ENCODE peak calls at places on chromosomes 13 and 19, in ten cellular contexts. A, T, B, Y, G, J, S, O, H and W are unnamed samples.

GRCh38 chr19:46753420-46754155 is 7.3 kb upstream of the STRN4 start:
- DNase-seq in O (no peak), A (no peak), H (no peak), G (no peak), B (peak), T (no peak), J (peak), Y (peak), S (no peak), W (peak)

GRCh38 chr19:16379521-16380313 is 55.1 kb downstream of the KLF2 start:
- DNase-seq in J (no peak), H (no peak), T (no peak), A (no peak), B (no peak), G (no peak), Y (no peak), S (no peak), O (no peak), W (no peak)

GRCh38 chr19:28710278-28710677 is 502.7 kb downstream of the UQCRFS1 start:
- DNase-seq in G (no peak), T (no peak), B (no peak), H (no peak), A (no peak), Y (no peak), J (peak), O (peak), S (peak), W (peak)

GRCh38 chr19:39372047-39372802 is 18.7 kb downstream of the PAF1 start:
- DNase-seq in H (peak), T (peak), A (peak), Y (no peak), J (no peak), S (peak), B (no peak), G (peak), O (peak), W (no peak)

GRCh38 chr13:107864543-107865460 is 350.5 kb downstream of the LIG4 start:
- DNase-seq in J (no peak), S (peak), O (peak), Y (no peak), A (peak), G (no peak), H (no peak), B (peak), T (no peak), W (peak)

GRCh38 chr13:111539791-111540446 is 219.5 kb downstream of the TEX29 start:
- DNase-seq in H (no peak), G (peak), A (no peak), B (no peak), O (no peak), S (no peak), J (peak), T (no peak), Y (no peak), W (no peak)

GRCh38 chr19:41373993-41374392 is 2.3 kb upstream of the TMEM91 start:
- DNase-seq in J (peak), Y (no peak), B (peak), S (peak), G (peak), H (peak), A (peak), T (peak), O (peak), W (no peak)

GRCh38 chr13:74250738-74251190 is 116.6 kb upstream of the KLF12 start:
- DNase-seq in J (no peak), T (no peak), S (no peak), B (no peak), H (no peak), Y (no peak), A (no peak), G (no peak), O (no peak), W (no peak)

GRCh38 chr19:16044746-16045145 is 31.5 kb upstream of the TPM4 start:
- DNase-seq in B (no peak), J (no peak), Y (no peak), S (no peak), A (no peak), T (no peak), G (no peak), O (no peak), H (no peak), W (no peak)

GRCh38 chr13:74708629-74709028 is 574.4 kb upstream of the KLF12 start:
- DNase-seq in A (no peak), O (no peak), H (no peak), J (no peak), B (no peak), Y (no peak), G (no peak), S (no peak), T (no peak), W (no peak)

GRCh38 chr19:7397687-7398086 is 49.0 kb downstream of the ARHGEF18 start:
- DNase-seq in H (peak), S (peak), B (no peak), J (no peak), A (no peak), T (no peak), Y (no peak), G (no peak), O (no peak), W (no peak)

GRCh38 chr13:73058432-73058740 is 419 bp upstream of the KLF5 start:
- DNase-seq in G (no peak), Y (no peak), J (no peak), B (no peak), H (no peak), O (no peak), S (no peak), T (no peak), A (no peak), W (no peak)

GRCh38 chr19:5534787-5535586 is 32.8 kb downstream of the TINCR start:
- DNase-seq in G (no peak), H (no peak), O (no peak), T (no peak), B (no peak), J (no peak), A (no peak), S (no peak), Y (peak), W (no peak)